ENCODE peak calls at places on chromosomes 3 and 15, in seven cellular contexts. G is GM04504; C is GM23338; N is MV-4-11; Z is skeletal muscle cell; O is CD8-positive, alpha-beta memory T cell; P is cardiac fibroblast. Y is an unnamed sample.
A peak's percentile ranks its signal among the peaks of the same experiment; 100 is the strongest.

GRCh38 chr15:99992611-99993231 is 259.5 kb upstream of the LYSMD4 start:
- DNase-seq in G (no peak), C (no peak), N (no peak), Z (no peak), O (no peak), P (no peak), Y (no peak)

GRCh38 chr3:45211466-45212094 is 14.5 kb downstream of the TMEM158 start:
- DNase-seq in G (no peak), C (no peak), N (no peak), Z (no peak), O (no peak), P (peak; percentile 46), Y (no peak)

GRCh38 chr3:17175187-17175839 is 290.6 kb downstream of the PLCL2 start:
- DNase-seq in G (peak; percentile 55), C (no peak), N (no peak), Z (peak; percentile 67), O (no peak), P (peak; percentile 92), Y (no peak)

GRCh38 chr15:64024172-64025050 is 21.9 kb downstream of the DAPK2 start:
- DNase-seq in G (no peak), C (peak; percentile 34), N (peak; percentile 79), Z (no peak), O (no peak), P (peak; percentile 13), Y (no peak)

GRCh38 chr3:169998668-169999131 is 32.1 kb downstream of the SEC62 start:
- DNase-seq in G (peak; percentile 43), C (no peak), N (peak; percentile 55), Z (peak; percentile 73), O (no peak), P (peak; percentile 68), Y (no peak)

GRCh38 chr15:52288051-52288942 is 7.3 kb downstream of the MYO5C start:
- DNase-seq in G (no peak), C (no peak), N (no peak), Z (no peak), O (no peak), P (peak; percentile 3), Y (no peak)

GRCh38 chr3:139310474-139310933 is 33.3 kb upstream of the MRPS22 start:
- DNase-seq in G (peak; percentile 98), C (no peak), N (no peak), Z (peak; percentile 86), O (no peak), P (peak; percentile 78), Y (no peak)

GRCh38 chr3:29186131-29186599 is 94.7 kb upstream of the RBMS3 start:
- DNase-seq in G (peak; percentile 96), C (no peak), N (no peak), Z (peak; percentile 91), O (no peak), P (peak; percentile 82), Y (no peak)

GRCh38 chr3:41350441-41350840 is 151.1 kb downstream of the CTNNB1 start:
- DNase-seq in G (no peak), C (no peak), N (no peak), Z (no peak), O (no peak), P (peak; percentile 8), Y (no peak)

GRCh38 chr3:31462050-31462569 is 70.6 kb upstream of the STT3B start:
- DNase-seq in G (no peak), C (peak; percentile 24), N (peak; percentile 68), Z (no peak), O (peak; percentile 84), P (no peak), Y (no peak)

GRCh38 chr15:88385078-88385700 is 82.0 kb downstream of the MRPL46 start:
- DNase-seq in G (no peak), C (no peak), N (no peak), Z (no peak), O (no peak), P (no peak), Y (no peak)

GRCh38 chr3:141876891-141877561 is 583 bp downstream of the ATP1B3 start:
- DNase-seq in G (no peak), C (peak; percentile 63), N (no peak), Z (no peak), O (peak; percentile 55), P (peak; percentile 52), Y (peak; percentile 77)

GRCh38 chr3:15401936-15402335 is 25.4 kb downstream of the METTL6 start:
- DNase-seq in G (no peak), C (no peak), N (no peak), Z (no peak), O (no peak), P (no peak), Y (no peak)

GRCh38 chr15:58988011-58988785 is 735 bp downstream of the RNF111 start:
- DNase-seq in G (no peak), C (peak; percentile 83), N (peak; percentile 49), Z (no peak), O (peak; percentile 42), P (peak; percentile 51), Y (peak; percentile 87)

GRCh38 chr15:30033763-30034162 is 49.0 kb upstream of the GOLGA8J start:
- DNase-seq in G (no peak), C (no peak), N (no peak), Z (no peak), O (no peak), P (no peak), Y (no peak)